ENCODE peak calls at places on chromosomes 7 and 10, in seven cellular contexts. X is sigmoid colon; U is naive thymus-derived CD4-positive, alpha-beta T cell; N is mammary epithelial cell; L is cardiac fibroblast; V is neuronal stem cell; Z is AG04449. J is an unnamed sample.

GRCh38 chr10:124468624-124469023 is 7.0 kb downstream of the LHPP start:
- DNase-seq in X (no peak), U (no peak), N (no peak), L (no peak), V (no peak), Z (no peak), J (no peak)

GRCh38 chr7:114422478-114423217 is 8.0 kb downstream of the FOXP2 start:
- DNase-seq in X (no peak), U (no peak), N (no peak), L (no peak), V (no peak), Z (no peak), J (no peak)

GRCh38 chr7:132901241-132901640 is 180.6 kb downstream of the CHCHD3 start:
- DNase-seq in X (no peak), U (no peak), N (no peak), L (no peak), V (no peak), Z (no peak), J (no peak)

GRCh38 chr10:104256335-104257080 is 1.8 kb downstream of the GSTO1 start:
- DNase-seq in X (no peak), U (no peak), N (peak), L (peak), V (no peak), Z (no peak), J (no peak)

GRCh38 chr10:116038259-116038658 is 234.7 kb downstream of the GFRA1 start:
- DNase-seq in X (peak), U (no peak), N (no peak), L (peak), V (no peak), Z (peak), J (peak)

GRCh38 chr10:122648599-122649428 is 50.8 kb downstream of the C10orf120 start:
- DNase-seq in X (peak), U (no peak), N (peak), L (peak), V (peak), Z (no peak), J (no peak)

GRCh38 chr10:65751218-65751617 is 1174.6 kb upstream of the LRRTM3 start:
- DNase-seq in X (no peak), U (no peak), N (peak), L (no peak), V (no peak), Z (no peak), J (no peak)

GRCh38 chr10:59176241-59177030 is at the start of gene PHYHIPL:
- DNase-seq in X (peak), U (no peak), N (peak), L (no peak), V (peak), Z (no peak), J (no peak)

GRCh38 chr7:130207642-130208041 is at the start of gene SSMEM1:
- DNase-seq in X (no peak), U (no peak), N (peak), L (peak), V (no peak), Z (peak), J (peak)

GRCh38 chr10:96719850-96720421 is 378 bp downstream of the PIK3AP1 start:
- DNase-seq in X (peak), U (peak), N (no peak), L (no peak), V (peak), Z (no peak), J (no peak)

GRCh38 chr7:134140889-134141867 is 14.0 kb downstream of the LRGUK start:
- DNase-seq in X (peak), U (peak), N (peak), L (peak), V (peak), Z (no peak), J (no peak)

GRCh38 chr7:110790992-110791391 is 299.9 kb upstream of the LRRN3 start:
- DNase-seq in X (no peak), U (no peak), N (no peak), L (no peak), V (no peak), Z (peak), J (no peak)

GRCh38 chr7:22858274-22858639 is 35.6 kb upstream of the TOMM7 start:
- DNase-seq in X (no peak), U (no peak), N (no peak), L (no peak), V (no peak), Z (no peak), J (no peak)
- H3K4me3 ChIP-seq in X (no peak), U (no peak), N (no peak), L (no peak), V (no peak), Z (no peak), J (no peak)

DNA sequence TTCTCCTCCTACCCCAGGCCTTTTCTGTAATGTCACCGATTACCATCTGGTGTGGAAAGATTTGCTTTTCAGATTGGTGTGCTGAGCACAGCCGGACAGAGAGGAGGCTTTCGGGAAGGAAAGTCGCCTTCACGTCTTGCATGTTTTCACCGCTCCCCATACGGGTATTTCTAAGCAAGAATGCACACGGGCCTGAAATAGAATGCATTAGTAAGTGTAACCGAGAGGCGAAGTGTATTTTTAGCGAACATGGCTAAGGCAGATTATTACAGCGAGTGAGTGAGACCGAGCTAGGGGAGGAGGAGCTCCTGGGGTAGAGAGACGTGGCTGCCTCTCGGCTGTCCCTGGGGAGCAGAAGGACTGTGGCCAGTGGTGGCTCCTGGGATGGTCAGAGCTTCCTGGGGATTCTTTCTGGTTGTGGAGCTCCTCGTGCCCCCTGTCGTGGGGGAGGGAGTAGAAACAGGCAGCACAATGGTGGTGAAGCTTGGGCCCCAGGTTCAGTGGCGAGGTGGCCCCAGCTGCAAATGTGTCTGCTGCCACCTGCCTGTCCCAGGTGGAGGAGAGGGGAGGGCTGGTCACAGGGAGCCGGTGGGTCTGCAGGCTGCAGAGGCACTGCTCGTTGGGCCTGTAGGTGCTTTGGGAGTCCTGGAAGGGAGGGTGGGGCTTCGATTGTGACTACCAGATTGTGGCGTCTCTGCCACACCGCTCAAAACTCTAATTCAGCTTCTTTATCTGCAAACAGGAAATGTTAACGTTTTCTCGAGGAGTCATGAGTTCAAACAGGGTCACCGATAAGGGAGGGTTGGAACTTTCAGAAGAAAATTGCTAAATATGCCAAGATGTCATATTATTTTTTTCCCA is 135.8 kb downstream of the CAMK1D start:
- DNase-seq in X (no peak), U (peak), N (no peak), L (no peak), V (no peak), Z (no peak), J (no peak)
- H3K4me3 ChIP-seq in X (no peak), U (no peak), N (no peak), L (no peak), V (no peak), Z (no peak), J (no peak)

GRCh38 chr10:11148131-11148530 is 130.5 kb downstream of the CELF2 start:
- DNase-seq in X (no peak), U (no peak), N (no peak), L (no peak), V (no peak), Z (no peak), J (no peak)

GRCh38 chr10:11146402-11147171 is 128.9 kb downstream of the CELF2 start:
- DNase-seq in X (no peak), U (no peak), N (no peak), L (peak), V (no peak), Z (no peak), J (no peak)

GRCh38 chr10:11149499-11149898 is 131.8 kb downstream of the CELF2 start:
- DNase-seq in X (no peak), U (peak), N (no peak), L (no peak), V (no peak), Z (no peak), J (no peak)

GRCh38 chr10:11148638-11149037 is 131.0 kb downstream of the CELF2 start:
- DNase-seq in X (no peak), U (no peak), N (no peak), L (no peak), V (no peak), Z (no peak), J (no peak)

GRCh38 chr10:11147723-11148122 is 130.1 kb downstream of the CELF2 start:
- DNase-seq in X (no peak), U (no peak), N (no peak), L (no peak), V (no peak), Z (no peak), J (no peak)
- H3K4me3 ChIP-seq in X (no peak), U (peak), N (no peak), L (no peak), V (no peak), Z (no peak), J (no peak)

GRCh38 chr10:114631090-114631677 is 26.9 kb downstream of the ABLIM1 start:
- DNase-seq in X (no peak), U (no peak), N (no peak), L (no peak), V (no peak), Z (no peak), J (no peak)
- H3K4me3 ChIP-seq in X (peak), U (peak), N (peak), L (peak), V (no peak), Z (peak), J (peak)

DNA sequence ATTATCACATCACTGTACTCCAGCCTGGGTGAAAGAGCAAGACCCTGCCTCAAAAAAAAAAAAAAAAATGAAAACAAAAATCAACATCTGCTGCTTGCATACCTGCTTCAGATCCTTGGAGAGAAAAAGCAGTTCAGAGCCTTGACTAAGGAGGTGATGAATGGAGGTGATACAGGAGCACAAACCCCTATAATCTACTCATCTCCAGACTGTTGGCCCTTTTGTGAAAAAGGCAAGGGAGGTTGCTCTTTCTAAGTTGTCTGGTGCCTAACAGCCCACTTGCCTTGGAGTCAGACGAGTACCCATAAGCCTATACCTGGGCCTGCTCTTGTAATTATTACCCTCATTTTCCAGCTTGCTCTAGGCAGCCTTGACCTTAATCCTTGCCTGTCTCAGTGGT is 1.4 kb downstream of the SFXN2 start:
- DNase-seq in X (no peak), U (no peak), N (no peak), L (no peak), V (no peak), Z (no peak), J (no peak)
- H3K4me3 ChIP-seq in X (no peak), U (no peak), N (no peak), L (no peak), V (no peak), Z (no peak), J (no peak)

DNA sequence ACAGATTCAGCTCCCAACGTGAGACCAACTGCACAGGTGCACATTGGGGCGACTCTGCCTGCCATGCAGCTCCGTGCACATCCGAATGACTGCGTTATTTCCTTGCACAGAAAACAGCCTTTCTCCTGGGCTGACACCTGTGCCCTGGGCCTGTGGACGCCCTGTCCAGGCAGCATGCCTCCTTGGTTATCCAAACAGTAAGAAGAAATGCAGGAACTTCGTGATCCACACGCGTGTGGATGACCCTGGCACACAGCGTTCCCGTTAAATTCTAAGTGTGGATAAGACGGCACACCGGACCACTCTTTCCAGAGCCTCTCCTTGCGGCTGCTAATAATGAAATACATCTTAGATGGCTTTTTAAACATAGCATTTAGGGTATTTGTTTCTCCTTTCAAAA is 39.6 kb downstream of the NKX6-2 start:
- DNase-seq in X (no peak), U (no peak), N (no peak), L (no peak), V (no peak), Z (no peak), J (no peak)
- H3K4me3 ChIP-seq in X (no peak), U (no peak), N (no peak), L (no peak), V (no peak), Z (no peak), J (no peak)

GRCh38 chr10:131822013-131822693 is 78.7 kb upstream of the PPP2R2D start:
- DNase-seq in X (peak), U (no peak), N (no peak), L (no peak), V (no peak), Z (no peak), J (no peak)
- H3K4me3 ChIP-seq in X (no peak), U (no peak), N (no peak), L (no peak), V (peak), Z (no peak), J (no peak)

GRCh38 chr7:2841907-2842306 is 2.2 kb downstream of the GNA12 start:
- DNase-seq in X (no peak), U (no peak), N (no peak), L (no peak), V (no peak), Z (no peak), J (no peak)
- H3K4me3 ChIP-seq in X (no peak), U (no peak), N (no peak), L (no peak), V (no peak), Z (no peak), J (no peak)